ENCODE peak calls at places on chromosomes 5 and 9, in seven cellular contexts. Z is transverse colon, U is endothelial cell of umbilical vein, B is H1, W is prostate gland, T is upper lobe of left lung, I is sigmoid colon. F is an unnamed sample.
A peak's percentile ranks its signal among the peaks of the same experiment; 100 is the strongest.

GRCh38 chr9:120783611-120784047 is 9.6 kb downstream of the FBXW2 start:
- DNase-seq in W (peak; percentile 38), U (no peak), B (no peak), Z (no peak), I (no peak), T (no peak), F (no peak)

GRCh38 chr9:137301086-137301947 is 754 bp downstream of the NRARP start:
- DNase-seq in B (no peak), U (peak; percentile 63), W (peak; percentile 60), Z (peak; percentile 26), T (no peak), I (no peak), F (no peak)

GRCh38 chr9:100714372-100715099 is 136.7 kb downstream of the CAVIN4 start:
- DNase-seq in W (peak; percentile 42), I (peak; percentile 71), B (peak; percentile 17), U (peak; percentile 57), T (peak; percentile 43), Z (peak; percentile 50), F (no peak)

GRCh38 chr9:101706261-101706798 is 32.1 kb downstream of the GRIN3A start:
- DNase-seq in U (no peak), B (no peak), Z (no peak), W (no peak), T (no peak), I (no peak), F (no peak)

GRCh38 chr5:33981408-33982171 is 2.9 kb downstream of the SLC45A2 start:
- DNase-seq in T (no peak), B (no peak), Z (no peak), I (no peak), U (no peak), W (no peak), F (no peak)

GRCh38 chr5:157166164-157166493 is at the start of gene GARIN3:
- DNase-seq in T (no peak), I (no peak), U (no peak), W (no peak), B (no peak), Z (no peak), F (no peak)

GRCh38 chr5:55920784-55921183 is 69.6 kb downstream of the IL31RA start:
- DNase-seq in U (peak; percentile 29), I (no peak), T (no peak), W (no peak), Z (no peak), B (no peak), F (no peak)

GRCh38 chr5:99020698-99021048 is 91.9 kb upstream of the CHD1 start:
- DNase-seq in W (no peak), U (no peak), B (no peak), I (no peak), T (no peak), Z (no peak), F (no peak)

GRCh38 chr9:18755263-18755662 is 277.7 kb downstream of the SAXO1 start:
- DNase-seq in T (no peak), Z (no peak), U (no peak), B (no peak), W (no peak), I (no peak), F (no peak)

GRCh38 chr9:125440411-125440810 is 178.8 kb downstream of the GAPVD1 start:
- DNase-seq in T (peak; percentile 14), U (no peak), Z (no peak), W (no peak), I (no peak), B (no peak), F (no peak)

GRCh38 chr9:31124389-31124788 is 1260.1 kb upstream of the ACO1 start:
- DNase-seq in U (no peak), T (no peak), I (no peak), W (no peak), B (no peak), Z (no peak), F (no peak)

GRCh38 chr9:88991066-88992030 is at the start of gene S1PR3:
- DNase-seq in B (no peak), U (peak; percentile 45), T (peak; percentile 48), Z (peak; percentile 31), W (peak; percentile 69), I (peak; percentile 83), F (no peak)

GRCh38 chr5:76074487-76074886 is 8.7 kb upstream of the SV2C start:
- DNase-seq in I (no peak), B (no peak), Z (peak; percentile 38), T (no peak), U (peak; percentile 6), W (peak; percentile 13), F (no peak)

GRCh38 chr9:116094846-116095245 is 58.7 kb upstream of the PAPPA start:
- DNase-seq in B (no peak), Z (no peak), T (no peak), W (no peak), U (no peak), I (no peak), F (no peak)

GRCh38 chr9:133423216-133423615 is 1.0 kb downstream of the ADAMTS13 start:
- DNase-seq in I (no peak), U (no peak), W (no peak), Z (no peak), B (no peak), T (no peak), F (no peak)

GRCh38 chr9:4045556-4045955 is 254.3 kb downstream of the GLIS3 start:
- DNase-seq in Z (no peak), I (no peak), W (no peak), T (no peak), U (no peak), B (no peak), F (no peak)

GRCh38 chr5:74063821-74064598 is 438.0 kb downstream of the ARHGEF28 start:
- DNase-seq in I (no peak), W (no peak), Z (no peak), U (peak; percentile 26), T (no peak), B (no peak), F (no peak)

GRCh38 chr5:18244309-18244708 is 610.0 kb downstream of the TAF11L14 start:
- DNase-seq in U (no peak), W (no peak), I (no peak), B (no peak), T (no peak), Z (no peak), F (no peak)

GRCh38 chr5:171648279-171648774 is 137.3 kb upstream of the SMIM23 start:
- DNase-seq in T (no peak), W (no peak), I (no peak), B (no peak), U (no peak), Z (no peak), F (no peak)

GRCh38 chr5:39253211-39253610 is 33.8 kb upstream of the FYB1 start:
- DNase-seq in Z (no peak), U (no peak), T (no peak), W (no peak), B (no peak), I (no peak), F (no peak)

GRCh38 chr9:36191696-36192095 is 975 bp downstream of the CLTA start:
- DNase-seq in B (no peak), Z (no peak), U (peak; percentile 24), T (no peak), W (no peak), I (no peak), F (no peak)

GRCh38 chr9:93669958-93670207 is 93.5 kb downstream of the PHF2 start:
- DNase-seq in U (no peak), Z (no peak), I (no peak), T (no peak), W (no peak), B (no peak), F (no peak)

GRCh38 chr9:14031015-14031414 is 282.9 kb downstream of the NFIB start:
- DNase-seq in Z (no peak), I (peak; percentile 68), T (no peak), B (no peak), U (peak; percentile 84), W (no peak), F (no peak)

GRCh38 chr5:137760294-137761019 is 6.3 kb upstream of the HNRNPA0 start:
- DNase-seq in Z (no peak), T (no peak), W (no peak), I (no peak), B (no peak), U (no peak), F (no peak)

GRCh38 chr5:151703227-151703626 is 16.5 kb upstream of the SPARC start:
- DNase-seq in W (no peak), Z (no peak), B (no peak), T (no peak), U (no peak), I (no peak), F (no peak)

GRCh38 chr5:140547508-140548299 is at the start of gene EIF4EBP3:
- DNase-seq in B (peak; percentile 91), U (peak; percentile 98), Z (peak; percentile 98), I (peak; percentile 99), T (peak; percentile 98), W (peak; percentile 98), F (peak; percentile 95)

DNA sequence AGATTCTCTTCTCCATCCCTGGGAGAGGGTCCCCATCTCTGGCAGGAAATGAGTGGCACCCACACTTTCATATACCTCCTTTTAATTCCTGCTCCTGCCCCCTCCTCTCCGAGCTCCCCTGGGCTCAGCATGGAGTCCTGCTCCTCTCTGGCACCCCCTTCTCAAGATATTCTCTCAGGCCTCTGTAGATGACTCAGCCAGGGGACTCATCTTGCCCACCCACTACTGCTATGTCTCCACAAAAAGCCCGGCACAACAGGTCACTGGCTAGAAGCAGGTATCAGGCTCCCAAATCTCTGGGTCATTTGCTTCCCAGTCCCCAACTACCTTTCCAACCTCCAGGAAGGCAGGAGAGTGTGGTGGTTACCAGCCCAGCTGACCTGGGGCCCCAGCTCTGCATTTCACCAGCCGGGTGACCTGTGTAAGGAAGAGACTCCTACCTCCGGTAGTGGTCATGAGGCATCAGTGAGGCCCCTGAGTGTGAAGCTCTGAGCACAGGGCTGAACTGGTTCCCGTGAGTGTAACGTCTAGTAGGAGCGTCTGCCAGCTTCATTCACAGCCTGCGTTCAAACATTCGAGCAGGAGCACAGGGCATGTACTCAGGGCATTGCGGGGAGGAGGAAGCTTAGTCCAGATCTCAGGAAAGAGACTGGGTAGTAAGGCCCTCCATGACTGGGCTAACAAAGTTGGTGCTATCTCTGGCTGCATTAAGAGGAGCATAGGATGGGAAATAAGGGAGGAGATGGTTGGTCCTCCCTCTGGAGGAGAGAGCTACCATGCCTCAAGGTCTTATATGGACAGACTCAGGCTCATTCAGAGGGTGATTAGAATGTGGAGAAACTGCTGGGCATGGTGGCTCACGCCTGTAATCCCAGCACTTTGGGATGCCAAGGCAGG is 63.7 kb downstream of the LMX1B start:
- DNase-seq in W (no peak), T (no peak), B (no peak), Z (no peak), I (no peak), U (no peak), F (no peak)
- H3K4me3 ChIP-seq in W (no peak overlapping the region), T (no peak overlapping the region), B (no peak overlapping the region), Z (no peak overlapping the region), I (no peak overlapping the region), U (no peak overlapping the region), F (no peak overlapping the region)

GRCh38 chr5:131209506-131210191 is 38.9 kb downstream of the LYRM7 start:
- DNase-seq in B (no peak), T (peak; percentile 31), U (no peak), I (no peak), Z (no peak), W (no peak), F (no peak)
- TF ChIP-seq POLR2AphosphoS5 in B (no peak), T (no peak), U (no peak), I (no peak), Z (no peak), W (no peak), F (no peak)

GRCh38 chr9:126804696-126805545 is at the start of gene ZBTB43:
- DNase-seq in B (peak; percentile 81), Z (peak; percentile 98), W (peak; percentile 92), I (peak; percentile 98), T (peak; percentile 95), U (peak; percentile 97), F (peak; percentile 97)
- TF ChIP-seq POLR2A in B (peak; percentile 84), Z (peak; percentile 94), W (peak; percentile 81), I (peak; percentile 81), T (no peak), U (peak; percentile 73), F (peak; percentile 74)

GRCh38 chr9:95017661-95018060 is 291.2 kb downstream of the AOPEP start:
- DNase-seq in U (no peak), T (no peak), Z (no peak), I (no peak), B (no peak), W (no peak), F (no peak)
- H3K4me3 ChIP-seq in U (no peak overlapping the region), T (no peak overlapping the region), Z (no peak overlapping the region), I (no peak overlapping the region), B (no peak overlapping the region), W (no peak overlapping the region), F (no peak overlapping the region)

F was measured in breast epithelium.